ENCODE peak calls at places on chromosomes 1 and 21, in nine cellular contexts. F is lower leg skin; H is MCF 10A; Y is WTC11; T is adrenal gland; S is K562; I is CD4-positive, alpha-beta T cell; O is PC-3; D is fibroblast of the aortic adventitia. J is an unnamed sample.

GRCh38 chr1:156126701-156127534 is 12.4 kb downstream of the LMNA start:
- DNase-seq in T (peak), D (peak), Y (no peak), F (peak), O (peak), H (peak), S (peak), I (peak), J (no peak)

GRCh38 chr1:54249798-54250497 is 50.0 kb downstream of the MRPL37 start:
- DNase-seq in F (no peak), T (peak), Y (no peak), S (no peak), H (peak), I (no peak), D (peak), O (peak), J (no peak)

GRCh38 chr1:56676571-56677035 is 31.5 kb downstream of the PRKAA2 start:
- DNase-seq in Y (no peak), S (no peak), D (peak), F (no peak), T (no peak), O (peak), H (peak), I (no peak), J (no peak)

GRCh38 chr1:231020139-231020601 is 19.9 kb downstream of the FAM89A start:
- DNase-seq in D (no peak), O (peak), S (no peak), Y (no peak), I (no peak), F (peak), T (no peak), H (peak), J (no peak)

GRCh38 chr1:53172751-53173498 is 23.7 kb upstream of the CPT2 start:
- DNase-seq in Y (no peak), O (peak), H (peak), S (peak), F (no peak), T (no peak), I (no peak), D (peak), J (no peak)

GRCh38 chr1:201847150-201847549 is 18.2 kb downstream of the IPO9 start:
- DNase-seq in H (no peak), O (no peak), T (no peak), I (no peak), F (no peak), S (no peak), D (peak), Y (no peak), J (no peak)

GRCh38 chr1:2108877-2109580 is 58.8 kb downstream of the PRKCZ start:
- DNase-seq in Y (no peak), T (no peak), O (no peak), H (no peak), I (no peak), D (no peak), F (no peak), S (no peak), J (no peak)

GRCh38 chr1:35269190-35269988 is 880 bp downstream of the ZMYM4 start:
- DNase-seq in Y (no peak), F (no peak), T (no peak), H (peak), S (no peak), I (no peak), D (peak), O (peak), J (no peak)

GRCh38 chr1:236142358-236143103 is at the start of gene GPR137B:
- DNase-seq in D (peak), S (peak), F (no peak), H (peak), Y (peak), I (peak), O (peak), T (no peak), J (peak)

GRCh38 chr21:24050233-24050632 is 1557.0 kb downstream of the MRPL39 start:
- DNase-seq in H (no peak), F (no peak), O (no peak), T (no peak), Y (no peak), S (no peak), D (no peak), I (no peak), J (no peak)

GRCh38 chr1:196501760-196502428 is 106.3 kb downstream of the KCNT2 start:
- DNase-seq in Y (no peak), H (peak), S (no peak), I (no peak), F (no peak), O (no peak), D (no peak), T (no peak), J (no peak)

GRCh38 chr1:214337536-214337935 is 56.6 kb downstream of the SMYD2 start:
- DNase-seq in T (no peak), S (no peak), Y (no peak), H (no peak), D (peak), I (no peak), F (no peak), O (no peak), J (no peak)

GRCh38 chr1:202821467-202821866 is 10.7 kb downstream of the PCAT6 start:
- DNase-seq in O (no peak), Y (no peak), F (no peak), T (no peak), D (peak), I (no peak), S (no peak), H (no peak), J (no peak)

GRCh38 chr1:36888811-36889477 is 145.4 kb downstream of the GRIK3 start:
- DNase-seq in D (no peak), T (peak), Y (no peak), F (peak), S (no peak), O (no peak), H (no peak), I (no peak), J (no peak)

GRCh38 chr1:22038036-22038435 is 14.5 kb upstream of the CDC42 start:
- DNase-seq in O (no peak), D (no peak), Y (no peak), H (no peak), F (no peak), T (no peak), S (peak), I (no peak), J (no peak)

DNA sequence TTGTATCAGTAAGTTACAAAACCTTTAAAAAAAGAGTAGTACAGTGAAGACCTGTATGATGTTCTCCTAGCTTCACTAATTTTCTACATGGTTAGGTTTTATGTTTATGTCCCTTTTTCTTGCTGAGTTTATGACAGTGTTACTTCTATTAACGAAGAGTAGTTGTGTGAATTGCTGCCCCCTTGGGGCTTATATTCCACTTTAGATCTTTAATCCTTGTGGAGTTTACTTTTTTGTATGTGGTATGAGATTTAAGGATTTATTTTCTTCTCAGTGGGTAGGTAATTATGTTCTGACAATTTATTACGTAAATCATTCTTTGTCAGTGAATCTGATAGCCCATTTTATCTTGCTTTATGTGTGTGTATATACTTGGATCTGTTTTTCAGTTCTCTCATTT is 14.8 kb downstream of the KCTD3 start:
- DNase-seq in Y (no peak), S (no peak), D (no peak), T (no peak), O (peak), F (no peak), I (no peak), H (no peak), J (no peak)
- TF ChIP-seq CTCF in Y (no peak), S (no peak), D (no peak), T (no peak), O (peak), F (no peak), I (no peak), H (no peak), J (no peak)

GRCh38 chr1:88239205-88239604 is 444.9 kb upstream of the PKN2 start:
- DNase-seq in I (no peak), T (no peak), H (no peak), S (no peak), D (no peak), Y (no peak), O (no peak), F (no peak), J (no peak)
- TF ChIP-seq CTCF in I (no peak), T (no peak), H (no peak), S (no peak), D (no peak), Y (no peak), O (peak), F (no peak), J (no peak)

DNA sequence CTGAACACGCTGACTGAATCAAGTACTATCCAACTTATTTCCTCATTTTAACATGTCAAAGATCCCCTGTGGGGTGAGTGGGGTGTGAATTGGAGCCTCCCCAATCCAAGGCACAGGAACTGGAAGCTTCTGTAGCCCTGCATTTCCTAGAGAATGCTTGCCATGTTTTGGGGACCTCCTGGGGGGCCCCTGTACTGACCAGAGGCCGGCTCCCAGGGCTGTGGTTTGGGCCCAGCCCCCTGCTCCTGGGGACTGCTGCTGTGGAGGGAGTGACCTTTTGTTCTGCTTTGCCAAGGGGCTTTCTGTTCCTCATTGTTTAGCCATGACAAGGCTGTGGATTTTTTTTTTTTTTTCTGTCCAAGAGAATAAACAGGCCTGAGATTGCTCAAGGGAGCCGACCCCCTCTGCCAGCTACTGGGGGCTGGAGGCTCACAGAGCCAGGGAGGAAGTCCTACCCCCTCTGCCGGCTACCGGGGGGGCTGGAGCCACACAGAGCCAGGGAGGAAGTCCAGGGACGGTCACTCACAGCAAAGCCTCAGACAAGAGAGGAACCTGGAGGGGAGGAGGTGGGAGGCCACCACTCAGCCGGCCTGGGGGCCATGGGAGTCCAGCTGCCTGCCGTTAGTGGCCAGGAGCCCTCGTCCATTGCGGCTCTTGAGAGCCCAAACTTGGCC is 17.4 kb downstream of the TNFRSF1B start:
- DNase-seq in S (peak), O (no peak), D (peak), Y (no peak), H (no peak), F (peak), I (no peak), T (peak), J (peak)
- TF ChIP-seq CTCF in S (peak), O (no peak), D (peak), Y (no peak), H (no peak), F (no peak), I (no peak), T (no peak), J (no peak)

GRCh38 chr21:45695086-45695485 is 51.6 kb downstream of the PCBP3 start:
- DNase-seq in Y (peak), S (no peak), D (no peak), F (no peak), I (no peak), T (no peak), H (peak), O (no peak), J (peak)
- TF ChIP-seq CTCF in Y (peak), S (no peak), D (no peak), F (no peak), I (no peak), T (no peak), H (no peak), O (no peak), J (peak)

GRCh38 chr1:7473223-7474142 is 297.6 kb upstream of the VAMP3 start:
- DNase-seq in S (no peak), F (no peak), H (no peak), Y (no peak), O (no peak), D (no peak), I (no peak), T (no peak), J (no peak)
- TF ChIP-seq CTCF in S (no peak), F (no peak), H (no peak), Y (no peak), O (no peak), D (no peak), I (no peak), T (no peak), J (no peak)

GRCh38 chr1:80158266-80158665 is 1151.7 kb upstream of the ADGRL4 start:
- DNase-seq in T (no peak), I (no peak), D (no peak), S (no peak), H (no peak), O (no peak), Y (no peak), F (no peak), J (no peak)

GRCh38 chr1:80158771-80159170 is 1152.2 kb upstream of the ADGRL4 start:
- DNase-seq in S (no peak), O (no peak), I (no peak), T (no peak), Y (no peak), F (no peak), H (peak), D (no peak), J (no peak)

GRCh38 chr1:80155371-80155770 is 1148.8 kb upstream of the ADGRL4 start:
- DNase-seq in T (no peak), I (no peak), S (no peak), H (peak), D (no peak), O (peak), Y (no peak), F (no peak), J (no peak)

GRCh38 chr1:80153762-80154555 is 1147.4 kb upstream of the ADGRL4 start:
- DNase-seq in S (no peak), D (no peak), O (no peak), Y (peak), I (no peak), H (no peak), T (no peak), F (no peak), J (no peak)
- TF ChIP-seq CTCF in S (no peak), D (no peak), O (no peak), Y (no peak), I (no peak), H (no peak), T (no peak), F (no peak), J (no peak)

GRCh38 chr1:169509354-169509753 is 23.6 kb upstream of the SLC19A2 start:
- DNase-seq in D (no peak), I (no peak), H (peak), Y (no peak), T (no peak), O (no peak), F (no peak), S (no peak), J (no peak)
- TF ChIP-seq CTCF in D (no peak), I (no peak), H (no peak), Y (no peak), T (no peak), O (peak), F (no peak), S (no peak), J (no peak)

DNA sequence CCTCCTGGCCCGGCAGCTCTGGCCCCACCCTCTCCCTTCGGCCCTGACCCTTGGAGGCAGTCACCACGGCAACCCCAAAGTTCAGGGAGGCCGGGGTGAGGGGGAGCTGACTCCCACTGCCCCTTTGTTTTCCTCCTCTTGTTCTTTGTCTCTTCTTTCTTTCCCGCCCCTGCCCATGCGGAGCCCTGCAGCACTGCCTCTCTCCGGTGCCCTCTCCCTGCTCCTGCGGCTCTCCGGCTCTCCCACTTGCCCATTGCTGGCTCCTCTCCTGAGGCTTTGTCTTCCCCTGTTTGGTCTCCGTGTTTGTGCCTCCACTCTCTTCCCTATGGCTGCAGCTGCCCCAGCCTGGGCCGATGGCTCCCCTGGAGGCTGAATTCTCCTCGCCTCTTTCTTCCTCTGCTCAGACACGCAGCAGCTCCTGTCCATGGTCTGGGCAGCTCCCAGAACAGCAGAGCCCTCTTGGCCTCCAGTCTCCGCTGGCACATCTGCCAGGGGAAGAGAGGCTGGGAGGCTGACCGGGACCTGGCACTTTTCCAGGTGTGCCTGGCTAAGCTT is 5.8 kb downstream of the CELSR2 start:
- DNase-seq in D (no peak), O (no peak), T (no peak), F (no peak), S (no peak), H (no peak), I (no peak), Y (no peak), J (no peak)
- TF ChIP-seq CTCF in D (no peak), O (no peak), T (no peak), F (no peak), S (no peak), H (no peak), I (no peak), Y (no peak), J (no peak)

DNA sequence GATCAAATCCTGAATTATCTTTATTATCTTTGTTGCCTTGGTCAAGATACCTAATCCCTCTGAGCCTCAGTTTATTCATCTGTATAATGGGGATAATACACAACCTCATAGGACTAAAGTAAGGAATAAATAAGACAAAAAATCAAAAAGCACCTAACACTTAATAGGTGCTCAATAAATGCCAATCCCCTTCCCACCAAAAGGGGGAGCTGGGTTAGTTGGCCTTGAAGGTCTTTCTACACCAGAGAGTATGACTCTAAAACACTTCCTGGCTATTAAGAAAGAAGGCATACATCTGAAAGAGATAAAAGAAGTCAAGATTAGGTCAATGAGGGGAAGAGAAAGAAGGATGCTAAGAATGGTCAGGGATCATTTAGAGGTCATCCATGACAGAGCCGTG is 11.1 kb downstream of the VSIG8 start:
- DNase-seq in I (no peak), O (no peak), H (peak), F (no peak), D (no peak), T (no peak), Y (no peak), S (no peak), J (no peak)
- TF ChIP-seq CTCF in I (peak), O (peak), H (peak), F (no peak), D (no peak), T (no peak), Y (no peak), S (no peak), J (no peak)

GRCh38 chr1:168945870-168946269 is 160.6 kb upstream of the ATP1B1 start:
- DNase-seq in Y (no peak), I (no peak), D (no peak), T (peak), O (no peak), S (no peak), H (no peak), F (no peak), J (no peak)
- TF ChIP-seq CTCF in Y (no peak), I (no peak), D (no peak), T (no peak), O (no peak), S (no peak), H (no peak), F (no peak), J (no peak)